ENCODE peak calls at places on chromosomes 7 and 10, in five cellular contexts. U, X, S, V and I are unnamed samples.

GRCh38 chr10:115001506-115002381 is 63.7 kb downstream of the TRUB1 start:
- DNase-seq in X (no peak), S (no peak), V (peak; percentile 21), U (no peak), I (no peak)

GRCh38 chr7:125355899-125356298 is 426.3 kb upstream of the POT1 start:
- DNase-seq in U (no peak), S (peak; percentile 78), V (peak; percentile 5), X (no peak), I (no peak)

GRCh38 chr10:125333209-125333591 is 172.8 kb upstream of the CTBP2 start:
- DNase-seq in S (no peak), X (no peak), U (no peak), V (no peak), I (no peak)

GRCh38 chr10:119283818-119284217 is 76.4 kb downstream of the GRK5 start:
- DNase-seq in S (no peak), X (no peak), V (peak; percentile 41), U (no peak), I (no peak)

GRCh38 chr7:123769371-123769770 is 20.6 kb upstream of the WASL start:
- DNase-seq in V (no peak), X (peak; percentile 62), S (no peak), U (no peak), I (peak; percentile 94)

GRCh38 chr7:87413951-87414381 is 61.5 kb downstream of the ABCB4 start:
- DNase-seq in X (no peak), V (no peak), U (no peak), S (no peak), I (no peak)

GRCh38 chr7:27898735-27899134 is 158.8 kb downstream of the TAX1BP1 start:
- DNase-seq in V (no peak), S (no peak), U (no peak), X (no peak), I (no peak)

GRCh38 chr7:69508736-69509135 is 89.5 kb upstream of the AUTS2 start:
- DNase-seq in X (no peak), V (no peak), S (no peak), U (no peak), I (no peak)

GRCh38 chr10:70321233-70321632 is 37.4 kb upstream of the NPFFR1 start:
- DNase-seq in X (no peak), S (no peak), V (no peak), U (no peak), I (no peak)

GRCh38 chr10:95556994-95557767 is 4.0 kb downstream of the SORBS1 start:
- DNase-seq in S (no peak), V (no peak), X (no peak), U (no peak), I (no peak)

GRCh38 chr7:29809533-29810155 is 3.3 kb downstream of the WIPF3 start:
- DNase-seq in U (no peak), S (no peak), V (no peak), X (no peak), I (no peak)

GRCh38 chr10:5882961-5883360 is 6.7 kb downstream of the ANKRD16 start:
- DNase-seq in V (no peak), U (no peak), X (no peak), S (no peak), I (no peak)

GRCh38 chr10:122515022-122515424 is 45.5 kb upstream of the DMBT1 start:
- DNase-seq in U (no peak), S (no peak), V (no peak), X (no peak), I (no peak)

GRCh38 chr10:26978531-26978930 is 117.8 kb upstream of the ABI1 start:
- DNase-seq in U (no peak), S (no peak), V (no peak), X (no peak), I (no peak)

GRCh38 chr10:29470355-29470705 is 164.4 kb downstream of the SVIL start:
- DNase-seq in V (no peak), S (peak; percentile 1), U (peak; percentile 78), X (no peak), I (no peak)

GRCh38 chr10:47027108-47027811 is 116.0 kb downstream of the PTPN20 start:
- DNase-seq in S (no peak), X (no peak), U (no peak), V (no peak), I (no peak)

GRCh38 chr7:45622058-45622457 is 47.9 kb downstream of the ADCY1 start:
- DNase-seq in S (no peak), V (no peak), X (no peak), U (peak; percentile 35), I (no peak)

DNA sequence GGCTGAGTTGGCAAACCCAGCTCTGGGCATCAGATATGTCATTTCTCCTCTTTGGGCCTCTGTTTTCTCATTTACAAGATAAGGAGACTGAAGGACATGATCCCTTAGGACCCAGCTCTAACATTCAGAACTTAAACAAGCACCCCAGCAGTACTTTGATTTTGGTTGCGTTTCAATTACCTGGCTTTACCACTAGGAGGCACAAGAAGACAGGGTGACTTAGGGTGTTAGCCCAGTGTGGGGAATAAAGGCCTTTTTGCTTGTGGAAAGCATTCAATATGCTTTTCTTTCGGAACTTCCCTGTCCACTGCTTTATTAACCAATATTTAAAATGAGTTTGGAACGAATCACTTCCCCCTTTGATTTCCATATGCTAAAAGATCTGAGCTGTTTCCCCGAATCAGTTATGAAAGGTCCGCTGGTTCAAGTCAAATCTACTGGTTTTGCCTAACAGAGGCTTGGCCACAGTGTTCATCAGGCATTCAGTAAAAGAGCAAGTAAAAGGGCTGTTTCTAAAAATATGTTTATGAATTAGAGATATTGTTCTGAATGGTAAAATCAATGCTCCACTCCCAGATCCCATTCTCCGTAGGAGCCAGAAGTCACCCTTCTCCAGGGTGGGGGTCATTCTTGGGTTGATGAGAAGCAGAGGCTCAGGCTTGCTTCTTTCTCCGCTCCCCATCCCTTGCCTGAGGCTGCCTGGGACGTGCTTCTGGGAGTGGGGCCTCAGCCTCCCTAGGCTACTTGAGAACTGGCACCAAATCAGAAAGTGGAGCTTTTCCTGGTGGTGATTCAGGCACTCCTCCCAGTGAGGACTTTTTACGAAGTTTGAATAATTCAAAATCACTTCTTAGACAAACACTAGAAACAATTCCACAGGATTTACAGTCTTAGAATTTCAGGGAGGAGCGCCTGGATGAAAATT is 105.5 kb downstream of the MYOF start:
- DNase-seq in S (peak; percentile 62), X (peak; percentile 80), U (peak; percentile 84), V (peak; percentile 31), I (peak; percentile 84)
- TF ChIP-seq POLR2AphosphoS5 in S (no peak), X (peak; percentile 30), U (no peak), V (no peak), I (peak; percentile 58)

DNA sequence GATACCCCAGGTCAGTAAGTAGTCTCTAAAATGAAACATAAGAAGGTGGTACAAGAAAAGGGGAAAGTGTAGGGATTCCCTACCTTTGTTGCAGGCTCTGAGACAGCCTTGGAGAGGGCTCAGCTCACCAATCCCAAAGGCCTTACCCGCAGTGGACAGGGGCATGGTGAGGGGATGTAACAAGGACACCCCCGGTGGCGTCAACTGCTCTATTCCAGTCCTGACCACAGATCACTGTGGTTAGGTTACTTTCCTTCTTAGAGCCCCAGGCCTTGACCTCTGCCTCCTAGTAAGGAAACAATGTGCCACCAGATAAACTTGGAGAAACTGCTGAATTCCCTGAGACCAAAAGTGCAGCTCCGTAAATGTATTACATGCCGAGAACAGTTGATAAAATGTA is 17.5 kb downstream of the PLXNA4 start:
- DNase-seq in X (no peak), V (no peak), U (no peak), S (no peak), I (no peak)
- TF ChIP-seq REST in X (no peak), V (no peak), U (no peak), S (no peak), I (no peak)

GRCh38 chr10:17233534-17233933 is 5.5 kb downstream of the VIM start:
- DNase-seq in V (no peak), S (no peak), X (no peak), U (no peak), I (no peak)
- H3K4me3 ChIP-seq in V (no peak overlapping the region), S (no peak overlapping the region), X (no peak overlapping the region), U (no peak overlapping the region), I (peak overlapping the region; percentile 89)

DNA sequence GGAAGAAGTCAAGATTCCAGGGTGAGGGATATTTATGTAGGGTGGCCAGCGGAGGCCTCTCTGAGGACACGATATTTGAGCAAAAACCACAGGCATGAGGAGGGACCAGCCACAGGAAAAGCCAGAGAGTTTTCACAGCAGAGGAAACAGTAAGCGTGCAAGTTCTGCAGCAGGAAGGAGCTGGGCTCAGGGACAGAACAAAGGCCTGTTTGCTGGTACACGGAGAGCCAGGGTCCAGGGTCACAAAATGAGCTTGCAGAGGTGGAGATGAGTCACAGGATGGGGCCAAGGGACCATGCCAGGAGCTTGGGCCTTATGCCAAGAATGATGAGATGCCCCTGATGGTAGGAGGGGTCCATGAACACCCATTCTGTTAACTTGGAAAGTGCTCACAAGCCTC is 283.5 kb downstream of the PLXNA4 start:
- DNase-seq in S (no peak), X (no peak), U (no peak), V (no peak), I (no peak)
- TF ChIP-seq POLR2AphosphoS5 in S (no peak), X (no peak), U (no peak), V (no peak), I (no peak)